ENCODE peak calls at places on chromosomes 3 and 15, in ten cellular contexts. One of them, this sample, is unnamed.

GRCh38 chr3:195154111-195154791 is 116.7 kb downstream of the XXYLT1 start:
- DNase-seq in iris pigment epithelial cell: peak; percentile 70
- DNase-seq in kidney tubule cell: no peak
- DNase-seq in DMS153: peak; percentile 44
- DNase-seq in GM19239: no peak
- DNase-seq in IMR-90: peak; percentile 82
- DNase-seq in tibial artery: no peak
- DNase-seq in OCI-LY7: no peak
- DNase-seq in Calu3: no peak
- DNase-seq in stimulated activated CD8-positive, alpha-beta memory T cell treated with anti-CD3 and anti-CD28 coated beads, Interleukin-15, amount 100 ng/mL, for 24 hours: no peak
- DNase-seq in this sample: no peak

GRCh38 chr3:40585381-40586016 is 60.7 kb downstream of the ZNF621 start:
- DNase-seq in iris pigment epithelial cell: no peak
- DNase-seq in kidney tubule cell: no peak
- DNase-seq in DMS153: no peak
- DNase-seq in GM19239: no peak
- DNase-seq in IMR-90: no peak
- DNase-seq in tibial artery: no peak
- DNase-seq in OCI-LY7: no peak
- DNase-seq in Calu3: no peak
- DNase-seq in stimulated activated CD8-positive, alpha-beta memory T cell treated with anti-CD3 and anti-CD28 coated beads, Interleukin-15, amount 100 ng/mL, for 24 hours: no peak
- DNase-seq in this sample: no peak

GRCh38 chr15:26294062-26294689 is 431.0 kb upstream of the ATP10A start:
- DNase-seq in iris pigment epithelial cell: no peak
- DNase-seq in kidney tubule cell: no peak
- DNase-seq in DMS153: no peak
- DNase-seq in GM19239: no peak
- DNase-seq in IMR-90: no peak
- DNase-seq in tibial artery: no peak
- DNase-seq in OCI-LY7: no peak
- DNase-seq in Calu3: no peak
- DNase-seq in stimulated activated CD8-positive, alpha-beta memory T cell treated with anti-CD3 and anti-CD28 coated beads, Interleukin-15, amount 100 ng/mL, for 24 hours: no peak
- DNase-seq in this sample: no peak

GRCh38 chr15:95715116-95715888 is 615.2 kb upstream of the NR2F2 start:
- DNase-seq in iris pigment epithelial cell: peak; percentile 11
- DNase-seq in kidney tubule cell: no peak
- DNase-seq in DMS153: no peak
- DNase-seq in GM19239: no peak
- DNase-seq in IMR-90: peak; percentile 38
- DNase-seq in tibial artery: no peak
- DNase-seq in OCI-LY7: no peak
- DNase-seq in Calu3: no peak
- DNase-seq in stimulated activated CD8-positive, alpha-beta memory T cell treated with anti-CD3 and anti-CD28 coated beads, Interleukin-15, amount 100 ng/mL, for 24 hours: no peak
- DNase-seq in this sample: no peak

GRCh38 chr15:41474436-41474835 is 19.2 kb upstream of the ITPKA start:
- DNase-seq in iris pigment epithelial cell: no peak
- DNase-seq in kidney tubule cell: no peak
- DNase-seq in DMS153: no peak
- DNase-seq in GM19239: no peak
- DNase-seq in IMR-90: no peak
- DNase-seq in tibial artery: no peak
- DNase-seq in OCI-LY7: no peak
- DNase-seq in Calu3: no peak
- DNase-seq in stimulated activated CD8-positive, alpha-beta memory T cell treated with anti-CD3 and anti-CD28 coated beads, Interleukin-15, amount 100 ng/mL, for 24 hours: no peak
- DNase-seq in this sample: no peak

GRCh38 chr15:92970656-92971055 is 70.5 kb downstream of the CHD2 start:
- DNase-seq in iris pigment epithelial cell: peak; percentile 66
- DNase-seq in kidney tubule cell: no peak
- DNase-seq in DMS153: no peak
- DNase-seq in GM19239: no peak
- DNase-seq in IMR-90: peak; percentile 50
- DNase-seq in tibial artery: no peak
- DNase-seq in OCI-LY7: no peak
- DNase-seq in Calu3: no peak
- DNase-seq in stimulated activated CD8-positive, alpha-beta memory T cell treated with anti-CD3 and anti-CD28 coated beads, Interleukin-15, amount 100 ng/mL, for 24 hours: no peak
- DNase-seq in this sample: no peak

GRCh38 chr3:132448211-132448961 is 31.1 kb downstream of the DNAJC13 start:
- DNase-seq in iris pigment epithelial cell: peak; percentile 70
- DNase-seq in kidney tubule cell: no peak
- DNase-seq in DMS153: no peak
- DNase-seq in GM19239: no peak
- DNase-seq in IMR-90: peak; percentile 69
- DNase-seq in tibial artery: peak; percentile 75
- DNase-seq in OCI-LY7: no peak
- DNase-seq in Calu3: no peak
- DNase-seq in stimulated activated CD8-positive, alpha-beta memory T cell treated with anti-CD3 and anti-CD28 coated beads, Interleukin-15, amount 100 ng/mL, for 24 hours: no peak
- DNase-seq in this sample: no peak

GRCh38 chr15:57283774-57284508 is 92.4 kb upstream of the CGNL1 start:
- DNase-seq in iris pigment epithelial cell: peak; percentile 55
- DNase-seq in kidney tubule cell: no peak
- DNase-seq in DMS153: no peak
- DNase-seq in GM19239: no peak
- DNase-seq in IMR-90: peak; percentile 45
- DNase-seq in tibial artery: no peak
- DNase-seq in OCI-LY7: peak; percentile 18
- DNase-seq in Calu3: no peak
- DNase-seq in stimulated activated CD8-positive, alpha-beta memory T cell treated with anti-CD3 and anti-CD28 coated beads, Interleukin-15, amount 100 ng/mL, for 24 hours: no peak
- DNase-seq in this sample: no peak

GRCh38 chr3:97817965-97818364 is 3.8 kb upstream of the CRYBG3 start:
- DNase-seq in iris pigment epithelial cell: no peak
- DNase-seq in kidney tubule cell: no peak
- DNase-seq in DMS153: peak; percentile 60
- DNase-seq in GM19239: no peak
- DNase-seq in IMR-90: no peak
- DNase-seq in tibial artery: no peak
- DNase-seq in OCI-LY7: no peak
- DNase-seq in Calu3: no peak
- DNase-seq in stimulated activated CD8-positive, alpha-beta memory T cell treated with anti-CD3 and anti-CD28 coated beads, Interleukin-15, amount 100 ng/mL, for 24 hours: no peak
- DNase-seq in this sample: no peak

GRCh38 chr15:65298731-65299130 is 2.9 kb downstream of the RNU5A-1 start:
- DNase-seq in iris pigment epithelial cell: no peak
- DNase-seq in kidney tubule cell: no peak
- DNase-seq in DMS153: no peak
- DNase-seq in GM19239: no peak
- DNase-seq in IMR-90: no peak
- DNase-seq in tibial artery: no peak
- DNase-seq in OCI-LY7: no peak
- DNase-seq in Calu3: no peak
- DNase-seq in stimulated activated CD8-positive, alpha-beta memory T cell treated with anti-CD3 and anti-CD28 coated beads, Interleukin-15, amount 100 ng/mL, for 24 hours: no peak
- DNase-seq in this sample: no peak

GRCh38 chr3:185400340-185400667 is 37.4 kb downstream of the MAP3K13 start:
- DNase-seq in iris pigment epithelial cell: peak; percentile 5
- DNase-seq in kidney tubule cell: peak; percentile 18
- DNase-seq in DMS153: no peak
- DNase-seq in GM19239: no peak
- DNase-seq in IMR-90: peak; percentile 47
- DNase-seq in tibial artery: no peak
- DNase-seq in OCI-LY7: no peak
- DNase-seq in Calu3: no peak
- DNase-seq in stimulated activated CD8-positive, alpha-beta memory T cell treated with anti-CD3 and anti-CD28 coated beads, Interleukin-15, amount 100 ng/mL, for 24 hours: no peak
- DNase-seq in this sample: no peak

GRCh38 chr3:38763569-38763968 is 52.4 kb downstream of the SCN10A start:
- DNase-seq in iris pigment epithelial cell: no peak
- DNase-seq in kidney tubule cell: no peak
- DNase-seq in DMS153: no peak
- DNase-seq in GM19239: no peak
- DNase-seq in IMR-90: no peak
- DNase-seq in tibial artery: no peak
- DNase-seq in OCI-LY7: no peak
- DNase-seq in Calu3: no peak
- DNase-seq in stimulated activated CD8-positive, alpha-beta memory T cell treated with anti-CD3 and anti-CD28 coated beads, Interleukin-15, amount 100 ng/mL, for 24 hours: no peak
- DNase-seq in this sample: no peak

GRCh38 chr15:60414016-60414682 is 16.4 kb upstream of the ANXA2 start:
- DNase-seq in iris pigment epithelial cell: peak; percentile 71
- DNase-seq in kidney tubule cell: peak; percentile 18
- DNase-seq in DMS153: no peak
- DNase-seq in GM19239: no peak
- DNase-seq in IMR-90: peak; percentile 78
- DNase-seq in tibial artery: no peak
- DNase-seq in OCI-LY7: no peak
- DNase-seq in Calu3: no peak
- DNase-seq in stimulated activated CD8-positive, alpha-beta memory T cell treated with anti-CD3 and anti-CD28 coated beads, Interleukin-15, amount 100 ng/mL, for 24 hours: no peak
- DNase-seq in this sample: peak; percentile 4

This sample was measured in RCC 7860.